ENCODE peak calls at places on chromosomes 3 and 15, in four cellular contexts. One of them, this sample, is unnamed.

GRCh38 chr3:140629351-140630137 is 48.3 kb upstream of the TRIM42 start:
- DNase-seq in astrocyte: peak; percentile 99
- DNase-seq in HCT116: no peak
- DNase-seq in OCI-LY7: no peak
- DNase-seq in this sample: no peak

GRCh38 chr15:34275154-34275553 is 50.3 kb downstream of the EMC4 start:
- DNase-seq in astrocyte: no peak
- DNase-seq in HCT116: no peak
- DNase-seq in OCI-LY7: no peak
- DNase-seq in this sample: no peak

GRCh38 chr15:69665641-69666091 is 213.0 kb downstream of the RPLP1 start:
- DNase-seq in astrocyte: no peak
- DNase-seq in HCT116: no peak
- DNase-seq in OCI-LY7: no peak
- DNase-seq in this sample: no peak

GRCh38 chr3:38588995-38589937 is 60.2 kb downstream of the SCN5A start:
- DNase-seq in astrocyte: no peak
- DNase-seq in HCT116: no peak
- DNase-seq in OCI-LY7: no peak
- DNase-seq in this sample: peak; percentile 23

GRCh38 chr3:32996046-32996754 is 44.8 kb downstream of the CCR4 start:
- DNase-seq in astrocyte: no peak
- DNase-seq in HCT116: no peak
- DNase-seq in OCI-LY7: no peak
- DNase-seq in this sample: no peak

GRCh38 chr3:11480663-11481298 is 162.9 kb downstream of the VGLL4 start:
- DNase-seq in astrocyte: no peak
- DNase-seq in HCT116: no peak
- DNase-seq in OCI-LY7: no peak
- DNase-seq in this sample: peak; percentile 74

GRCh38 chr15:98682992-98683701 is 34.8 kb downstream of the IGF1R start:
- DNase-seq in astrocyte: no peak
- DNase-seq in HCT116: no peak
- DNase-seq in OCI-LY7: no peak
- DNase-seq in this sample: no peak

GRCh38 chr3:107690522-107691138 is 167.9 kb downstream of the BBX start:
- DNase-seq in astrocyte: peak; percentile 51
- DNase-seq in HCT116: peak; percentile 28
- DNase-seq in OCI-LY7: peak; percentile 65
- DNase-seq in this sample: no peak

GRCh38 chr3:120506828-120507774 is 56.3 kb upstream of the FSTL1 start:
- DNase-seq in astrocyte: peak; percentile 36
- DNase-seq in HCT116: peak; percentile 13
- DNase-seq in OCI-LY7: peak; percentile 17
- DNase-seq in this sample: no peak

GRCh38 chr3:153274521-153274920 is 112.5 kb downstream of the RAP2B start:
- DNase-seq in astrocyte: no peak
- DNase-seq in HCT116: no peak
- DNase-seq in OCI-LY7: no peak
- DNase-seq in this sample: no peak

GRCh38 chr3:153268564-153269279 is 106.7 kb downstream of the RAP2B start:
- DNase-seq in astrocyte: no peak
- DNase-seq in HCT116: no peak
- DNase-seq in OCI-LY7: no peak
- DNase-seq in this sample: no peak

GRCh38 chr3:153273767-153274443 is 111.9 kb downstream of the RAP2B start:
- DNase-seq in astrocyte: no peak
- DNase-seq in HCT116: no peak
- DNase-seq in OCI-LY7: no peak
- DNase-seq in this sample: no peak

GRCh38 chr3:153273217-153273616 is 111.2 kb downstream of the RAP2B start:
- DNase-seq in astrocyte: no peak
- DNase-seq in HCT116: no peak
- DNase-seq in OCI-LY7: no peak
- DNase-seq in this sample: no peak

GRCh38 chr3:153269730-153270129 is 107.7 kb downstream of the RAP2B start:
- DNase-seq in astrocyte: no peak
- DNase-seq in HCT116: no peak
- DNase-seq in OCI-LY7: no peak
- DNase-seq in this sample: no peak
- H2AFZ ChIP-seq in astrocyte: no peak overlapping the region
- H2AFZ ChIP-seq in HCT116: peak overlapping the region; percentile 3
- H2AFZ ChIP-seq in OCI-LY7: no peak overlapping the region
- H2AFZ ChIP-seq in this sample: no peak overlapping the region

DNA sequence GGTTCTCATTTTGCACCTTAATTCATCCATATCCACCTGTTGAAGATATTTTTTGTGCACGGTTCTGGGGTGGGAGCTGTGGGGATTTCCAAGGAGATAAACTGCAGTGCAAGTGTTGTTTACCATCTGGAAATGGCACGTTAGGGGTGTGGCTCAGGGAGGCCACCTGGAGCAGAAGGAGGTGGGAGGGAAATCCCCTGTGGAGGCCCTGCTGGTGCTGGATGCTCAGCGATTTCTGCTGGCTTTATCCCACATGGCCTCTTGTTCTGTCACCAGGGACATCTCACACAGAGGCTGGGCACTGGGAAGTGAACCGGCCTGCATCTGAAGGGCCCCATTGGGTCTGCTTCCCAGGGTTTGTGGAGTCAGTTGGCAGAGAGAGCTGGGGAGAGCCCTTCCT is 24.3 kb downstream of the TRPM1 start:
- DNase-seq in astrocyte: no peak
- DNase-seq in HCT116: no peak
- DNase-seq in OCI-LY7: no peak
- DNase-seq in this sample: no peak
- H2AFZ ChIP-seq in astrocyte: no peak overlapping the region
- H2AFZ ChIP-seq in HCT116: no peak overlapping the region
- H2AFZ ChIP-seq in OCI-LY7: no peak overlapping the region
- H2AFZ ChIP-seq in this sample: no peak overlapping the region

DNA sequence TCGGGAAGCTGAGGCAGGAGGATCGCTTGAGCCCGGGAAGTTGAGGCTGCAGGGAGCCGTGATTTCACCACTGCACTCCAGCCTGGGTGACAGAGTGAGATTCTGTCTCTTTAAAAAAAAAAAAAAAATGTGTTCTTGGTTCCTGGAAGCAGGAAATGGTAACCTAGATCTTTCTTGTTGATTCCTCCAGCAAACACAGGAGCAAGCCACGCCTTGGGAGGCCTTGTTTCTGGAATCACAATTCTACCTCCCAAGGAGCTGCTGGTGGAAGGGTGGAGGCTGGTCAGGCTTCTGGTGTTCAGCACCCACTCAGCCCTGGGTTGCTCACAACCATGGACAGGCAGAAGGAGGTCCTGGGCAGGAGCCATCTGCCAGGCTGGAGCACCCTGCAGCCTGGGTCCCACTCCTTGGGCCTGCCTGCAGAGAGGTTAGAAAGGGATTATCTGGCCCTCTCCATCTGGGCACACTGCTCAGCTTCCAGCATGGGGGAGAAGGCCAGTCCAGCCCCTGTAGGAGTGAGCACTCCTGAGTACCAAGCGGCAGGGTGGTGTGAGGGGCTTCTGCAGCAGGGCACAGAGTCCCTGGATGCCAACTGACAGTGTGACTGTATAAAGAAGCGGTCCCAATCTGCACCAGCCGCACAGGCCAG is 65.6 kb downstream of the ABTB1 start:
- DNase-seq in astrocyte: peak; percentile 39
- DNase-seq in HCT116: no peak
- DNase-seq in OCI-LY7: no peak
- DNase-seq in this sample: no peak
- H2AFZ ChIP-seq in astrocyte: no peak overlapping the region
- H2AFZ ChIP-seq in HCT116: no peak overlapping the region
- H2AFZ ChIP-seq in OCI-LY7: peak overlapping the region; percentile 50
- H2AFZ ChIP-seq in this sample: no peak overlapping the region

GRCh38 chr15:71364117-71364584 is 248.9 kb downstream of the THSD4 start:
- DNase-seq in astrocyte: no peak
- DNase-seq in HCT116: no peak
- DNase-seq in OCI-LY7: no peak
- DNase-seq in this sample: peak; percentile 47
- H2AFZ ChIP-seq in astrocyte: no peak overlapping the region
- H2AFZ ChIP-seq in HCT116: no peak overlapping the region
- H2AFZ ChIP-seq in OCI-LY7: no peak overlapping the region
- H2AFZ ChIP-seq in this sample: no peak overlapping the region

GRCh38 chr3:185282696-185283373 is 29.0 kb upstream of the EHHADH start:
- DNase-seq in astrocyte: peak; percentile 90
- DNase-seq in HCT116: peak; percentile 96
- DNase-seq in OCI-LY7: peak; percentile 97
- DNase-seq in this sample: peak; percentile 98
- H2AFZ ChIP-seq in astrocyte: peak overlapping the region; percentile 86
- H2AFZ ChIP-seq in HCT116: peak overlapping the region; percentile 39
- H2AFZ ChIP-seq in OCI-LY7: peak overlapping the region; percentile 94
- H2AFZ ChIP-seq in this sample: no peak overlapping the region

DNA sequence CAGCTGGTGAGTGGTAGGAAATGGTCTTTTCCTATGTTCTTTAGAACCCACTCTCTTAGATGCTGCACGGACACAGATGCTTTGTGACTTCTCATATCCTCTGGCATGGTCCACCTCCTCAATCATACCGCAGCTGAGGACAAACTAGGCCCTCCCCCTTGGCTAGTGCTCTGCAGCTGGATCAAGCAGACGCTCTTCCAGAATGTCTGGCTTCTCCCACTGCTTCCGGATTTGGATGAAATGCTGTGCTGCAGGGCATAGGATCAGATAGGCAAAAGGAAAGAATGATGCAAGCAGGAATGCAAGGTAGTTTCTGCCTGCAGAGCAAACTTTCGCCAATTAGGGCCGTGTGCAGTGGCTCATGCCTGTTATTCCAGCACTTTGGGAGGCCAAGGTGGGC is 75.7 kb upstream of the SLC4A7 start:
- DNase-seq in astrocyte: peak; percentile 90
- DNase-seq in HCT116: no peak
- DNase-seq in OCI-LY7: no peak
- DNase-seq in this sample: no peak
- H2AFZ ChIP-seq in astrocyte: no peak overlapping the region
- H2AFZ ChIP-seq in HCT116: no peak overlapping the region
- H2AFZ ChIP-seq in OCI-LY7: no peak overlapping the region
- H2AFZ ChIP-seq in this sample: peak overlapping the region; percentile 9

DNA sequence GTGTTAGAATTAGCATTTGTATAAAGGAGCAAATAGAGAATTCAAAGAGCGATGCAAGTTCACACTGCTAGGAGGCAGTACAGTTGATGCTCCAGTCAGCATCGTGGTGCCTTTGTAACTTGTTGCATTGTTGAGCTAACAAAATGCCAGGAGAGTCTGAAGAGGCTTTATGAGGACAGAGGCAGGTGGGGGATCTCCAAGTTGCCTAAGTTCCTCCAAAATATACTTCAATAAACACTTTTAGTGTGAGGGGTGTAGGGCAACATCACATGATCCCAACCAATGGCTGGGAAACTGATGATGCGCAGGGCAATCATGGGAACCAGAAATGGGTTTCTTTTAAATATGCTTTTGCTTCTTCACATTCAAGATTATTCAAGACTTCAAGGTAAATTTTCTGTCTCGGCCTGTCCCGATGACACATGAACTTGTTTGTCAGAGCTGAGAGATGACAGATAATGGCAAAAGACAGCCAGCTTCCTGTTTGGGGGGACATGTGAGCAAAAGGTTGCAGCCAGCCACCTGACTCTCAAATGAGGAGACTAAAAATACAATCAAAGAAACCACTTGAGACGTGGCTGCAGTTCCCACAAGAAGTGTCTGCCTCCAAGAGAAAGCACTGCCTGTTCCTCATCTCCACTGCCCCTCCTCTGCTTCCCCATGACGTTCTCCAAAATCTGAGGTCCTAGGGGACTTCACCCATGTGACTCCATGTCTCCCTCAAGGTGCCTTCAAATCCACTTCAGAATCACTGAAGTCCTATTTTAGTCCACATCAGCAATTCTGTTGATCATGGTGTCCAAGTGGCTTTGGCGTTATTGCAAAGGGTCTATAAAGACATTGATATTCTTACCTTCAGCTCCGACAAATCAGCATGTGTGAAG is 39.3 kb downstream of the KLHL6 start:
- DNase-seq in astrocyte: no peak
- DNase-seq in HCT116: no peak
- DNase-seq in OCI-LY7: peak; percentile 93
- DNase-seq in this sample: no peak
- H2AFZ ChIP-seq in astrocyte: no peak overlapping the region
- H2AFZ ChIP-seq in HCT116: no peak overlapping the region
- H2AFZ ChIP-seq in OCI-LY7: no peak overlapping the region
- H2AFZ ChIP-seq in this sample: no peak overlapping the region

GRCh38 chr3:69408542-69408941 is 22.7 kb upstream of the FRMD4B start:
- DNase-seq in astrocyte: no peak
- DNase-seq in HCT116: no peak
- DNase-seq in OCI-LY7: no peak
- DNase-seq in this sample: no peak

GRCh38 chr3:69408989-69409388 is 23.1 kb upstream of the FRMD4B start:
- DNase-seq in astrocyte: no peak
- DNase-seq in HCT116: no peak
- DNase-seq in OCI-LY7: no peak
- DNase-seq in this sample: no peak

GRCh38 chr3:69411331-69411730 is 25.4 kb upstream of the FRMD4B start:
- DNase-seq in astrocyte: peak; percentile 61
- DNase-seq in HCT116: no peak
- DNase-seq in OCI-LY7: no peak
- DNase-seq in this sample: no peak

GRCh38 chr3:69410301-69410700 is 24.4 kb upstream of the FRMD4B start:
- DNase-seq in astrocyte: peak; percentile 39
- DNase-seq in HCT116: peak; percentile 51
- DNase-seq in OCI-LY7: peak; percentile 63
- DNase-seq in this sample: peak; percentile 57

GRCh38 chr3:69409831-69410230 is 23.9 kb upstream of the FRMD4B start:
- DNase-seq in astrocyte: no peak
- DNase-seq in HCT116: no peak
- DNase-seq in OCI-LY7: no peak
- DNase-seq in this sample: no peak
- H2AFZ ChIP-seq in astrocyte: no peak overlapping the region
- H2AFZ ChIP-seq in HCT116: peak overlapping the region; percentile 24
- H2AFZ ChIP-seq in OCI-LY7: no peak overlapping the region
- H2AFZ ChIP-seq in this sample: no peak overlapping the region